ENCODE peak calls at places on chromosome 6, in six cellular contexts. N is HCT116, R is HepG2, W is K562, U is H1, B is GM12878. D is an unnamed sample.

GRCh38 chr6:18477301-18477941 is 90.3 kb downstream of the RNF144B start:
- DNase-seq in W (no peak), B (no peak), U (no peak), R (no peak), N (no peak), D (no peak)

GRCh38 chr6:110897433-110897832 is 22.8 kb downstream of the AMD1 start:
- DNase-seq in U (no peak), B (no peak), W (no peak), N (no peak), R (no peak), D (no peak)

GRCh38 chr6:167091149-167092107 is 31.5 kb upstream of the CCR6 start:
- DNase-seq in B (no peak), N (no peak), W (no peak), U (no peak), R (no peak), D (no peak)

GRCh38 chr6:124298682-124299081 is 495.0 kb downstream of the NKAIN2 start:
- DNase-seq in W (no peak), N (no peak), U (no peak), R (no peak), B (no peak), D (no peak)

GRCh38 chr6:117481278-117481925 is 1.1 kb upstream of the DCBLD1 start:
- DNase-seq in W (peak), N (no peak), U (peak), B (no peak), R (peak), D (no peak)

GRCh38 chr6:7138921-7139358 is 31.2 kb downstream of the RREB1 start:
- DNase-seq in U (no peak), B (no peak), R (peak), W (no peak), N (peak), D (no peak)

GRCh38 chr6:87274660-87275273 is 47.6 kb upstream of the SMIM8 start:
- DNase-seq in W (no peak), N (no peak), U (no peak), R (no peak), B (no peak), D (no peak)

GRCh38 chr6:161372422-161372793 is 98.5 kb upstream of the AGPAT4 start:
- DNase-seq in B (no peak), N (no peak), U (no peak), W (no peak), R (no peak), D (no peak)

GRCh38 chr6:88166901-88167624 is 916 bp upstream of the CNR1 start:
- DNase-seq in B (no peak), U (peak), W (no peak), N (no peak), R (no peak), D (no peak)

DNA sequence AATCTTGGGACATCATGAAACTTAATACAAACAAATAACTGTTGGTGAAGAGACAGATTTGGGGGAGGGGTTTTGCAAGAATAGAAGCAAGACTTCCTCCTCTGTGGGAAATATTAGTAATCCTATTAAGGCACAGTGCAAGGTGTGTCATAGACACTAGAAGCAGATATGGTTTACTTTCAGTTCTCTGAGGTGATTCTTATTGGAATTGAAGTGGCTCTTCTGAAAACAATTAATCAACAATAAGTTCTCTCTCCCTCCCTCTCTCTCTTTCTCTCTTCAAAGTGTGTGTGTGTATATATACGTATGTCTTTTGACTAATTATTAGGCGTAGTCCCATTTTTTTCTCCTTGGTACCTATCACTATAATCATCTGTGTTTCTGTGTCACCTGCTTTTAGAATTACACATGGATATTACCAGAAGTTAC is 99.8 kb downstream of the HIVEP2 start:
- DNase-seq in B (no peak), U (no peak), N (no peak), W (no peak), R (no peak), D (no peak)
- TF ChIP-seq ZNF274 in B (no peak), U (no peak), N (no peak), W (no peak), R (no peak), D (no peak)

DNA sequence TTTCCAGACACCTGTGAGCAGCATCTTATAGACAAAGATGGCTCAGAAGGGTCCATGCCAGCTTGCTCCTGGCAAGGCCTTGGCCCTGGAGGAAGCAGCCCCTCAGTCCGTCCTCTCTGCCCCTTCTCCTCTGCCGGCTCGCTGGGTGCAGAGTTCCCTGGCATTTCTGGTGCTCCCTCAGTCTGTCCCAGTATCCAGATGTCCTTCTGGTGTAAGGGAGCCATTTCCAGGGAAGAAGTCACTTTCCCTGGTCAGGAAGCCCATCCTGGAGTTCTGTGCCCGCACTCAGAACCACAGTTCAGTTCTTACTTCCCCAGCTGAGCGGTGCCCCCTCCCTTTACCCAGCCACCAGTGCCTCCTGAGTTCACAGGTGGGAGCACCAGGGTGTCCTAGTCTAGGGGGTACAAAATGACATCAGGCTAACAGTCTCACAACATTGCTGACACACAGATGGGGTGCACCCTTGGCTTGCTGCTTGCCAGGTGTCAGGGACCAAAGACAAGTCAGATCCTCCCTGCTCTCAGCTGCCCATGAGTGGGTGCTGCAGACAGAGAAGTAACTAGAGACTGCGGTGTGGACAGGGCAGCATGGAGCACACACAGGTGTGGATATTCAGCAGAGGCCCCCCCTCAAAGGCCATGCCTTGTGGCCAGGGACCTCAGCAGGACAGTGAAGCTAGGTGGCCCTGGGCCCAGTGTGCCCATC is 110.1 kb upstream of the FRMD1 start:
- DNase-seq in R (no peak), W (no peak), B (no peak), U (peak), N (no peak), D (no peak)
- TF ChIP-seq YY1 in R (no peak), W (no peak), B (no peak), U (no peak), N (no peak), D (no peak)

GRCh38 chr6:24686408-24686807 is 19.5 kb downstream of the ACOT13 start:
- DNase-seq in W (no peak), N (no peak), R (no peak), U (no peak), B (no peak), D (no peak)
- TF ChIP-seq ZNF274 in W (no peak), N (no peak), R (no peak), U (no peak), B (no peak), D (no peak)

DNA sequence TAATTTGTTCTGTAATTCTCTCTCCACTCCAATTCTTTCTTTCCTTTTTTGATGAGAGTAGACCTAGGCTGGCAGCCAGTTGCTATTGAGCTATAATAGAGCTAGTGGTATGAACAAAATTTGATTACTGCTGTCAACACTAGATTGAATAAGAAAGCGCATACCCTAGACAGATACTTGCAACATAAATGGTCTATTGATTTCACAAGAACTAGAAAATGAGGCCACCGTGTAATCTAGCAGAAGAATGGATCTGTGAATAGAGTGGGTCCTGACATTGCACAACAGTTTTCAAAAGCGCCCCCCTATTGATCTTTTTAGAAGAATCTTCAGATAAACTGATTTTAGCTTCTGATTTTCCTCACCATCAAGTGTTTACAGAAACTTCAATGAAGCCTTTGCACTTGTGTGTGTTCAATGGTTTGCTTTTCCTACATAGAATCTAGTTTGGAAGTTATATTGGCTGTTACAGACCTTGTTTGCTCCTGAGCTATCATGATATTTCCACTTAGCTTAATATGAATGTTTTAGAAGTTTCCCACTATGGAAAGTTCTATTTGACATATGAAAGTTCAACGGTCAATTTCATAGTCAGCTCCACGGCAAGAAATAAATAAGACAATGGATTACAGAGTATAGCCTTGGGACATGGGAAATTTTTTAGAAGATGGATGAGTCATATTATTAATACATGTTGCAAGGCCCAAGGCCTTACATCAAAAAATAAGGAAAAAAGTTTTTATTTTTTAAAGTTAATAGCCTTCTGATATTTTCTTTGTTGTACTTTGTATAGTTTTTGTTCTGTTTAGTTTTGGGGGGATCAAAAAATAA is 55.6 kb downstream of the UTRN start:
- DNase-seq in W (no peak), U (no peak), B (no peak), N (no peak), R (peak), D (no peak)
- TF ChIP-seq YY1 in W (no peak), U (no peak), B (no peak), N (no peak), R (no peak), D (no peak)

GRCh38 chr6:13302291-13302690 is 26.0 kb downstream of the TBC1D7 start:
- DNase-seq in W (no peak), R (no peak), N (no peak), U (peak), B (no peak), D (no peak)
- TF ChIP-seq ZNF274 in W (no peak), R (no peak), N (no peak), U (no peak), B (no peak), D (no peak)

GRCh38 chr6:75418233-75418632 is 75.4 kb downstream of the FILIP1 start:
- DNase-seq in N (no peak), W (no peak), R (no peak), B (no peak), U (no peak), D (no peak)
- TF ChIP-seq YY1 in N (no peak), W (no peak), R (no peak), B (no peak), U (no peak), D (no peak)

GRCh38 chr6:31966997-31967925 is 4.7 kb downstream of the DXO start:
- DNase-seq in R (no peak), U (no peak), W (no peak), B (no peak), N (no peak), D (no peak)
- TF ChIP-seq ZNF274 in R (no peak), U (no peak), W (no peak), B (no peak), N (no peak), D (no peak)

GRCh38 chr6:10621227-10621626 is 73.2 kb downstream of the C6orf52 start:
- DNase-seq in W (no peak), U (no peak), N (no peak), R (no peak), B (no peak), D (no peak)
- TF ChIP-seq YY1 in W (no peak), U (no peak), N (no peak), R (no peak), B (no peak), D (no peak)

GRCh38 chr6:169829786-169830185 is 78.4 kb downstream of the ERMARD start:
- DNase-seq in N (no peak), B (no peak), W (no peak), U (peak), R (no peak), D (no peak)

GRCh38 chr6:169827372-169827771 is 76.0 kb downstream of the ERMARD start:
- DNase-seq in U (peak), B (no peak), W (no peak), N (no peak), R (no peak), D (no peak)

GRCh38 chr6:169825558-169826225 is 74.3 kb downstream of the ERMARD start:
- DNase-seq in U (peak), B (no peak), W (no peak), N (no peak), R (no peak), D (no peak)

GRCh38 chr6:169826697-169827096 is 75.3 kb downstream of the ERMARD start:
- DNase-seq in U (no peak), W (no peak), R (no peak), B (no peak), N (no peak), D (no peak)

DNA sequence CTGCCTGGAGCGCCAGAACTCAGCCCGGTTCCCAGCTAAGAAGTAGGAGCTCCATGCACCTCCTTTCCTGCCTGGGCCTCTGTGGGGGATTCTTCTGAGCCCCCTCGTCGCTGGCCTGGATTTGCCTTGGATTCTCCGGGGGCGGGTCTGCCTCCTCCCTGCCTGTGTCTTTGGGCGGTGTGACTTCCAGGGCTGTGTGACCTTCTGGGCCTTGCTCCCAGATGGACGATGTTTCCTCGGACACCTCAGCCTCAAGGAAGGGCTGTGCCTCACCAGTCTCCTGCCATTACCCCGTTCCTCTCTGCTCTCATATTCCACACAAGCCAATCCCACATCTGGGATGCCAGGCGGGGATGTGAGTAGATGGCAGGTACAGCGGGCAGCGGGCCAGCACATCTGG is 76.8 kb downstream of the ERMARD start:
- DNase-seq in B (no peak), R (no peak), U (peak), N (no peak), W (no peak), D (no peak)
- TF ChIP-seq ZNF274 in B (no peak), R (no peak), U (no peak), N (no peak), W (no peak), D (no peak)

GRCh38 chr6:30171677-30172471 is 8.5 kb downstream of the TRIM15 start:
- DNase-seq in U (peak), B (no peak), R (no peak), N (no peak), W (no peak), D (no peak)

GRCh38 chr6:30175765-30176164 is 12.4 kb downstream of the TRIM15 start:
- DNase-seq in N (no peak), B (no peak), U (no peak), R (no peak), W (no peak), D (no peak)

GRCh38 chr6:30164714-30165113 is 1.4 kb downstream of the TRIM15 start:
- DNase-seq in R (no peak), U (no peak), B (no peak), N (no peak), W (no peak), D (no peak)

GRCh38 chr6:30167101-30167500 is 3.8 kb downstream of the TRIM15 start:
- DNase-seq in N (no peak), B (no peak), U (no peak), R (no peak), W (no peak), D (no peak)

DNA sequence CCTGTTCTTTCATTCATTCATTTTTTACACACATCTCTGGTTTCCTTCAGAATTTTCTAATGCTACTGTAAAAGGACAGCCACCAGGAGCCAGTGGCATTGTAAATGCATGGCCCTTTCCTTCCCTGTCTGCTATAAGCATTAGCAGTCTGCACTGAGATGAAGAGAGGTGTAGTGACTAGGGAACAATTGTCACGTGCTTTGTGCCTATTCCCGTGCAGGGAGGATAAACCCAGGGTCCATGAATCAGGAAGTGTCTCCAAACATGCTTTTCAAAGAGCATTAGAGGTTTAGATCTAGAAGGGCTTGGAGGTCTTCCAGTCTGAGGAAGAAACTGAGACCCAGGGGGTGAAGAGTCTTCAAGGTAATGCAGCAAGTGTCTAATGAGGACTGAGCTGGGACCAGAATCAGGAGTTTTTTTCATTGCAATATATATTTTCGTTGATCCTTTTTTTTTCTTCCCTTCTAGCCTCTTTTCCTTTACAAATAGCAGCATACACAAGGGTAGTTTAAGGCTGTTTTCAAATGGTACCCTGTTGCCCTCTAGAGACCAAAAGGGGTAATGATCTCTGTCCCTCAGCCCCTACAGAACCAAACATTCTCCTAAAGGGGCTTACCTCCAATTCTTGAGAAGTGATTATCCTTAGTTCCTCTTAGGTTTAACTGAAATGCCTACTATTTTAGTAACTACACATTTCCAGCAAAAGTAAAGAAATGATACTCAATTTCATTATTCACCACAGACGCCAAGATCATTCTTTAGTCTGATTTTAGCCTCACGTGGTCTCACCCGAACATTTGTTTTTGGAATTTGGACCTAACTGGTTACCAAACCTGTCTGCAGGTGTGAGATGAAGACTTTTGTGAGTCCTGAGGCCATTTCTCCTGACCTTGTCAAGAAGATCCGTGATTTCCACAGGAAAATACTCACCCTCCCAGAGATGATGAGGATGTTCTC is 6.6 kb downstream of the TRIM15 start:
- DNase-seq in N (peak), R (peak), W (peak), B (peak), U (no peak), D (peak)
- TF ChIP-seq YY1 in N (no peak), R (no peak), W (no peak), B (no peak), U (no peak), D (no peak)

D was measured in NT2/D1.